ENCODE peak calls at places on chromosome X, in five cellular contexts. One of them, this sample, is unnamed.

GRCh38 chrX:133676344-133677122 is 261.2 kb upstream of the GPC4 start:
- DNase-seq in heart left ventricle: no peak
- DNase-seq in spleen: no peak
- DNase-seq in psoas muscle: no peak
- DNase-seq in WERI-Rb-1: no peak
- DNase-seq in this sample: peak; percentile 42

GRCh38 chrX:97594825-97595224 is 711.1 kb downstream of the RPA4 start:
- DNase-seq in heart left ventricle: no peak
- DNase-seq in spleen: no peak
- DNase-seq in psoas muscle: no peak
- DNase-seq in WERI-Rb-1: peak; percentile 39
- DNase-seq in this sample: no peak

GRCh38 chrX:34877451-34877850 is 65.1 kb upstream of the FAM47B start:
- DNase-seq in heart left ventricle: no peak
- DNase-seq in spleen: no peak
- DNase-seq in psoas muscle: no peak
- DNase-seq in WERI-Rb-1: no peak
- DNase-seq in this sample: no peak

GRCh38 chrX:49995021-49995731 is 72.8 kb downstream of the CLCN5 start:
- DNase-seq in heart left ventricle: no peak
- DNase-seq in spleen: no peak
- DNase-seq in psoas muscle: no peak
- DNase-seq in WERI-Rb-1: no peak
- DNase-seq in this sample: no peak

GRCh38 chrX:109840585-109840984 is 107.5 kb upstream of the ACSL4 start:
- DNase-seq in heart left ventricle: peak; percentile 30
- DNase-seq in spleen: no peak
- DNase-seq in psoas muscle: no peak
- DNase-seq in WERI-Rb-1: no peak
- DNase-seq in this sample: no peak

GRCh38 chrX:102858826-102859627 is 78.0 kb upstream of the RAB40AL start:
- DNase-seq in heart left ventricle: no peak
- DNase-seq in spleen: no peak
- DNase-seq in psoas muscle: no peak
- DNase-seq in WERI-Rb-1: peak; percentile 15
- DNase-seq in this sample: no peak

GRCh38 chrX:8981742-8982141 is 52.2 kb downstream of the FAM9B start:
- DNase-seq in heart left ventricle: no peak
- DNase-seq in spleen: no peak
- DNase-seq in psoas muscle: no peak
- DNase-seq in WERI-Rb-1: no peak
- DNase-seq in this sample: no peak

GRCh38 chrX:17826609-17827496 is 34.2 kb downstream of the RAI2 start:
- DNase-seq in heart left ventricle: no peak
- DNase-seq in spleen: no peak
- DNase-seq in psoas muscle: no peak
- DNase-seq in WERI-Rb-1: no peak
- DNase-seq in this sample: no peak

GRCh38 chrX:69022430-69022829 is 142.8 kb downstream of the PJA1 start:
- DNase-seq in heart left ventricle: no peak
- DNase-seq in spleen: no peak
- DNase-seq in psoas muscle: no peak
- DNase-seq in WERI-Rb-1: no peak
- DNase-seq in this sample: no peak

GRCh38 chrX:20681691-20682090 is 415.0 kb upstream of the RPS6KA3 start:
- DNase-seq in heart left ventricle: no peak
- DNase-seq in spleen: no peak
- DNase-seq in psoas muscle: no peak
- DNase-seq in WERI-Rb-1: no peak
- DNase-seq in this sample: no peak

GRCh38 chrX:149114874-149115273 is 390.2 kb downstream of the IDS start:
- DNase-seq in heart left ventricle: no peak
- DNase-seq in spleen: no peak
- DNase-seq in psoas muscle: no peak
- DNase-seq in WERI-Rb-1: no peak
- DNase-seq in this sample: no peak

GRCh38 chrX:55717521-55718497 is at the start of gene RRAGB:
- DNase-seq in heart left ventricle: peak; percentile 96
- DNase-seq in spleen: peak; percentile 97
- DNase-seq in psoas muscle: peak; percentile 92
- DNase-seq in WERI-Rb-1: peak; percentile 94
- DNase-seq in this sample: peak; percentile 84

GRCh38 chrX:55714111-55714510 is 3.4 kb upstream of the RRAGB start:
- DNase-seq in heart left ventricle: no peak
- DNase-seq in spleen: no peak
- DNase-seq in psoas muscle: no peak
- DNase-seq in WERI-Rb-1: no peak
- DNase-seq in this sample: no peak

GRCh38 chrX:55715847-55716246 is 1.7 kb upstream of the RRAGB start:
- DNase-seq in heart left ventricle: no peak
- DNase-seq in spleen: peak; percentile 74
- DNase-seq in psoas muscle: no peak
- DNase-seq in WERI-Rb-1: peak; percentile 6
- DNase-seq in this sample: no peak

GRCh38 chrX:55713635-55714034 is 3.9 kb upstream of the RRAGB start:
- DNase-seq in heart left ventricle: no peak
- DNase-seq in spleen: no peak
- DNase-seq in psoas muscle: no peak
- DNase-seq in WERI-Rb-1: no peak
- DNase-seq in this sample: no peak

DNA sequence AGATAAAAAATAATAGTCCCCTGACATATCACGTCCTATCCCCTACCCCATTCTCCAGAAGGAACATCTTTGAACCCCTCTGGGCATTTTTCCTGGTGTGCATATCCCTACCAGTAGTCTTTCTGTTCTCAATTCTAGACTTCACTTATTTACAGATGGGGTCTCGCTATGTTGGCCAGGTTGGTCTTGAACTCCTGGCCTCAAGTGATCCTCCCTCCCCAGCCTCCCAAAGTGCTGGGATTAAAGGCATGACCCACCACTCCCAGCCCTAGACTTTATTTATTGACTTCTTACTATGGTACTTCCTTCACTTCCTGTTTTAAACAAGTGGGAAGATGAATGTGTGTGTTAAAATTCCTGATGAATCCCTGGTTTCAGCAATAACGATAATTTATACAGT is 612 bp upstream of the RRAGB start:
- DNase-seq in heart left ventricle: no peak
- DNase-seq in spleen: no peak
- DNase-seq in psoas muscle: no peak
- DNase-seq in WERI-Rb-1: no peak
- DNase-seq in this sample: no peak
- H3K4me3 ChIP-seq in heart left ventricle: peak overlapping the region; percentile 61
- H3K4me3 ChIP-seq in spleen: peak overlapping the region; percentile 56
- H3K4me3 ChIP-seq in psoas muscle: peak overlapping the region; percentile 76
- H3K4me3 ChIP-seq in WERI-Rb-1: peak overlapping the region; percentile 6
- H3K4me3 ChIP-seq in this sample: peak overlapping the region; percentile 77

DNA sequence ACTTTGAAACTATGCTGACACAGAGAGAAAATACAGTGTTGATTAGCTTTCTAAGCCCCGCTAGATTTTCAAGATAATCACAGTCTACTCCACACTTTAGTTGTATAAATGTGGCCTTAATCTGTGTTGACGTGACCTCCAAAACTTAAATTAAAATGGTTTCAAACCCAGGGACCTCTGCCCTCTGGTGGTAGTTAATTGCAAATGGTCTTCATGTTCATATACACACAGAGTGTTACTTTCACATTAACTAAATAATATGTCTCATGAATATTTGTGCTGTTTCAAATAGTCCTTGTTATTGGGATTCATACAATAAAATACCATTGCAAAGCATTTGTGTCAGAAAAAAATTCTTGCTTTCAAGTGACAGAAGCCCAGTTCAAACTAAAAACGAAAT is 64.3 kb downstream of the TASL start:
- DNase-seq in heart left ventricle: no peak
- DNase-seq in spleen: no peak
- DNase-seq in psoas muscle: no peak
- DNase-seq in WERI-Rb-1: no peak
- DNase-seq in this sample: no peak
- TF ChIP-seq CTCF in heart left ventricle: no peak
- TF ChIP-seq CTCF in spleen: peak; percentile 14
- TF ChIP-seq CTCF in psoas muscle: peak; percentile 29
- TF ChIP-seq CTCF in WERI-Rb-1: peak; percentile 40
- TF ChIP-seq CTCF in this sample: peak; percentile 38

GRCh38 chrX:1071351-1071750 is 141.1 kb downstream of the CRLF2 start:
- DNase-seq in heart left ventricle: no peak
- DNase-seq in spleen: no peak
- DNase-seq in psoas muscle: no peak
- DNase-seq in WERI-Rb-1: no peak
- DNase-seq in this sample: no peak

GRCh38 chrX:1074172-1074571 is 138.3 kb downstream of the CRLF2 start:
- DNase-seq in heart left ventricle: no peak
- DNase-seq in spleen: no peak
- DNase-seq in psoas muscle: no peak
- DNase-seq in WERI-Rb-1: no peak
- DNase-seq in this sample: no peak

GRCh38 chrX:1074755-1075154 is 137.7 kb downstream of the CRLF2 start:
- DNase-seq in heart left ventricle: no peak
- DNase-seq in spleen: no peak
- DNase-seq in psoas muscle: no peak
- DNase-seq in WERI-Rb-1: no peak
- DNase-seq in this sample: no peak

GRCh38 chrX:1075156-1075555 is 137.3 kb downstream of the CRLF2 start:
- DNase-seq in heart left ventricle: no peak
- DNase-seq in spleen: no peak
- DNase-seq in psoas muscle: no peak
- DNase-seq in WERI-Rb-1: no peak
- DNase-seq in this sample: no peak

GRCh38 chrX:1072637-1073377 is 139.6 kb downstream of the CRLF2 start:
- DNase-seq in heart left ventricle: no peak
- DNase-seq in spleen: peak; percentile 62
- DNase-seq in psoas muscle: no peak
- DNase-seq in WERI-Rb-1: no peak
- DNase-seq in this sample: no peak
- H3K4me3 ChIP-seq in heart left ventricle: no peak overlapping the region
- H3K4me3 ChIP-seq in spleen: no peak overlapping the region
- H3K4me3 ChIP-seq in psoas muscle: no peak overlapping the region
- H3K4me3 ChIP-seq in WERI-Rb-1: no peak overlapping the region
- H3K4me3 ChIP-seq in this sample: no peak overlapping the region

DNA sequence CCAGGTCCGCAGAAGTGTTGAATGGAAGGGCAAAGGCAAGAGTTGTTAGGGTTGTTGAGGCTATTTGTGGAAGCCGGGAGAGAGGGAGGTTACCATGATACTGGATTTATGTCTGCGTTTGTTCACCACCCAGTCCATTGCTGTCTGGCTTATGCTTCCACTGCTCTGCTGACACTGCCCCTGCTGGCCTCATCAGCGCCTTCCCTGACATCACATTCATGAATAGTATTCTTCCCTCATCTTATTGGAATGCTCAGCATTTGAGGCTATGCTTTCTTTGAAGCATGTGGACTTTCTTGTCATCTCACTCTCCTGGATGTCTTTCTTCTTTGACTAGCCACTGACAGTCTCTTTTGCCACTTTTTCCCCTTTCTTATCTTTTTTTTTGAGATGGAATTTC is 10.3 kb downstream of the GNL3L start:
- DNase-seq in heart left ventricle: peak; percentile 52
- DNase-seq in spleen: no peak
- DNase-seq in psoas muscle: no peak
- DNase-seq in WERI-Rb-1: no peak
- DNase-seq in this sample: no peak
- TF ChIP-seq CTCF in heart left ventricle: no peak
- TF ChIP-seq CTCF in spleen: no peak
- TF ChIP-seq CTCF in psoas muscle: no peak
- TF ChIP-seq CTCF in WERI-Rb-1: no peak
- TF ChIP-seq CTCF in this sample: no peak

DNA sequence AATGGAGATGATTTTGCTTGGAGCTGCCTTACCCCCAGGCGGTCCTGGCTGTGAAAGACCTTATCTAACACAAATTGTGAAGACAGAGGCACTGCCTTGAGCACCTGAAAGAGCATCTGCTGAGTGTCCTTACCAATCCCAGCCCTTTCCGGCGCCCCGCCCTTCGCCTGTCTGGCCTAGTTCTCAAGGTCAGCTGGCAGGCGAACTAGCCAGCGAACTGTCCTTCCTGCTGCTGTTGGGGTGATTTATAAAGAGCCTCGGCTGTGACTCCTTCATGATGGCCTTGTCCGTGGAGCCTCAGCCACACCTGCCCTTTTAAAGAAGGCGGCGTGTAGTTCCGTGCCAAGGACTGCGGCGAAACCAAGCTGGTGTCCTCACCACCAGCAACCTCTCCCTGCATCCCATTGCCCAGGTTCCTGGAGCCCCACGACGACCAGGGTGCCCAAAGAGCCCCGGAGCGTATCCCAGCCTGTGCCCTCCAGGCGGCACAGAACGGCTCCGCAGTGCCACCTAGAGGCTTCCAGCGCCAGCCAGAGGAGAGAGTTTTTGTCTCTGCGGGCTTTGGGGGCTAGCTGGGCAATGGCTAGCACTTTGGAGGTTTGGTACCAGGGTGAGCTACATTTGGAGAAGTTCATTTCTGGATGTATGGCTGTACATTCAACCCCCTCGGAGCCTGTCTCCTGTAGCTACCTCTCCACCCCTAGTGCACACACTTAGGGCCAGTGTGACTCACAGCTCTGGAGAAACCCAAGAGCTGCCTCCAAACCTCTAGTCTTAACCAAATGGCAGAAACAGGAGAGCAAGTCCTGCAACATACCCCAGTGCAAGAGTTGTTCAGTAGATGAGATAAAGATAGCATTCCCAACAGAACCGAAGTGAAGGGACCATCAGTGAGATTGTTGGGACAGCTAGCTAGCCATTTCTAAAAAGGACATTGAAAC is 36.8 kb upstream of the VMA21 start:
- DNase-seq in heart left ventricle: no peak
- DNase-seq in spleen: peak; percentile 72
- DNase-seq in psoas muscle: peak; percentile 27
- DNase-seq in WERI-Rb-1: peak; percentile 62
- DNase-seq in this sample: no peak
- H3K4me3 ChIP-seq in heart left ventricle: no peak overlapping the region
- H3K4me3 ChIP-seq in spleen: no peak overlapping the region
- H3K4me3 ChIP-seq in psoas muscle: no peak overlapping the region
- H3K4me3 ChIP-seq in WERI-Rb-1: peak overlapping the region; percentile 7
- H3K4me3 ChIP-seq in this sample: no peak overlapping the region

GRCh38 chrX:80602017-80602765 is 181.9 kb downstream of the TENT5D start:
- DNase-seq in heart left ventricle: no peak
- DNase-seq in spleen: no peak
- DNase-seq in psoas muscle: no peak
- DNase-seq in WERI-Rb-1: no peak
- DNase-seq in this sample: no peak
- TF ChIP-seq CTCF in heart left ventricle: no peak
- TF ChIP-seq CTCF in spleen: no peak
- TF ChIP-seq CTCF in psoas muscle: no peak
- TF ChIP-seq CTCF in WERI-Rb-1: no peak
- TF ChIP-seq CTCF in this sample: no peak

GRCh38 chrX:38326086-38326485 is 1.2 kb downstream of the RPGR start:
- DNase-seq in heart left ventricle: no peak
- DNase-seq in spleen: no peak
- DNase-seq in psoas muscle: no peak
- DNase-seq in WERI-Rb-1: no peak
- DNase-seq in this sample: no peak
- H3K4me3 ChIP-seq in heart left ventricle: peak overlapping the region; percentile 61
- H3K4me3 ChIP-seq in spleen: peak overlapping the region; percentile 75
- H3K4me3 ChIP-seq in psoas muscle: peak overlapping the region; percentile 74
- H3K4me3 ChIP-seq in WERI-Rb-1: no peak overlapping the region
- H3K4me3 ChIP-seq in this sample: peak overlapping the region; percentile 60

This sample was measured in LNCaP clone FGC.